ENCODE peak calls at places on chromosomes 2 and 18, in four cellular contexts. L is neural crest cell, D is SK-N-SH, X is fibroblast of lung. Y is an unnamed sample.

GRCh38 chr2:113141451-113141850 is 14.1 kb downstream of the IL1RN start:
- DNase-seq in L (no peak), D (no peak), X (no peak), Y (no peak)

GRCh38 chr2:177051278-177051677 is 161.3 kb upstream of the HNRNPA3 start:
- DNase-seq in L (no peak), D (peak; percentile 37), X (no peak), Y (peak; percentile 72)

GRCh38 chr2:32003791-32004190 is 7.0 kb downstream of the MEMO1 start:
- DNase-seq in L (no peak), D (no peak), X (no peak), Y (no peak)

GRCh38 chr18:46213295-46213694 is 109.1 kb downstream of the HAUS1 start:
- DNase-seq in L (no peak), D (peak; percentile 17), X (no peak), Y (no peak)

GRCh38 chr2:161990741-161991140 is 83.3 kb downstream of the DPP4 start:
- DNase-seq in L (no peak), D (no peak), X (peak; percentile 96), Y (no peak)

GRCh38 chr18:51029378-51029693 is 677 bp upstream of the SMAD4 start:
- DNase-seq in L (no peak), D (no peak), X (no peak), Y (no peak)

GRCh38 chr2:45943231-45944044 is 292.0 kb downstream of the PRKCE start:
- DNase-seq in L (no peak), D (no peak), X (peak; percentile 51), Y (no peak)

GRCh38 chr2:203808041-203808750 is 59.4 kb upstream of the CTLA4 start:
- DNase-seq in L (peak; percentile 33), D (no peak), X (peak; percentile 100), Y (peak; percentile 75)

GRCh38 chr2:218255441-218255840 is 5.4 kb upstream of the GPBAR1 start:
- DNase-seq in L (no peak), D (no peak), X (peak; percentile 67), Y (no peak)

GRCh38 chr2:55140316-55141219 is 90.3 kb upstream of the RTN4 start:
- DNase-seq in L (no peak), D (no peak), X (no peak), Y (no peak)

GRCh38 chr2:110869472-110870446 is 137.4 kb downstream of the ACOXL start:
- DNase-seq in L (no peak), D (peak; percentile 51), X (peak; percentile 72), Y (no peak)

GRCh38 chr2:119482481-119483394 is 41.5 kb downstream of the SCTR start:
- DNase-seq in L (no peak), D (peak; percentile 71), X (no peak), Y (no peak)

GRCh38 chr2:37472959-37473358 is 128.5 kb downstream of the QPCT start:
- DNase-seq in L (no peak), D (no peak), X (peak; percentile 76), Y (no peak)

GRCh38 chr2:25437881-25438662 is 96.3 kb upstream of the DNMT3A start:
- DNase-seq in L (no peak), D (no peak), X (no peak), Y (no peak)

GRCh38 chr2:102839668-102840388 is 78.0 kb downstream of the TMEM182 start:
- DNase-seq in L (peak; percentile 64), D (peak; percentile 40), X (peak; percentile 12), Y (peak; percentile 59)

GRCh38 chr2:147910990-147911473 is 66.2 kb downstream of the ACVR2A start:
- DNase-seq in L (peak; percentile 28), D (no peak), X (peak; percentile 57), Y (peak; percentile 40)

GRCh38 chr18:58541789-58542425 is 87.0 kb downstream of the ALPK2 start:
- DNase-seq in L (no peak), D (no peak), X (peak; percentile 100), Y (no peak)

GRCh38 chr2:650343-651310 is 26.6 kb downstream of the TMEM18 start:
- DNase-seq in L (no peak), D (no peak), X (no peak), Y (no peak)

GRCh38 chr18:59402432-59403090 is 43.5 kb upstream of the LMAN1 start:
- DNase-seq in L (peak; percentile 82), D (peak; percentile 88), X (peak; percentile 61), Y (peak; percentile 94)

GRCh38 chr18:8952796-8953760 is 149.4 kb upstream of the NDUFV2 start:
- DNase-seq in L (no peak), D (no peak), X (peak; percentile 77), Y (no peak)

GRCh38 chr2:9673914-9674481 is 43.2 kb upstream of the YWHAQ start:
- DNase-seq in L (no peak), D (peak; percentile 78), X (peak; percentile 26), Y (peak; percentile 31)

GRCh38 chr2:171210864-171211431 is 50.3 kb upstream of the TLK1 start:
- DNase-seq in L (no peak), D (no peak), X (peak; percentile 6), Y (peak; percentile 23)

GRCh38 chr2:171342014-171342413 is 91.8 kb downstream of the METTL8 start:
- DNase-seq in L (no peak), D (no peak), X (no peak), Y (no peak)

GRCh38 chr2:20167356-20167755 is 57.6 kb downstream of the SDC1 start:
- DNase-seq in L (no peak), D (no peak), X (peak; percentile 44), Y (no peak)

GRCh38 chr18:48306838-48307237 is 102.3 kb downstream of the ZBTB7C start:
- DNase-seq in L (no peak), D (no peak), X (no peak), Y (no peak)

GRCh38 chr2:144943986-144944385 is 424.1 kb upstream of the ZEB2 start:
- DNase-seq in L (no peak), D (no peak), X (peak; percentile 77), Y (no peak)

GRCh38 chr18:28189400-28190239 is 12.7 kb upstream of the CDH2 start:
- DNase-seq in L (peak; percentile 22), D (peak; percentile 25), X (peak; percentile 75), Y (peak; percentile 23)

GRCh38 chr2:73232471-73233153 is 427 bp downstream of the PRADC1 start:
- DNase-seq in L (no peak), D (peak; percentile 48), X (no peak), Y (peak; percentile 35)

GRCh38 chr18:48295586-48296311 is 113.4 kb downstream of the ZBTB7C start:
- DNase-seq in L (no peak), D (peak; percentile 47), X (peak; percentile 6), Y (no peak)

GRCh38 chr18:23384778-23385736 is 68.0 kb upstream of the RIOK3 start:
- DNase-seq in L (no peak), D (no peak), X (no peak), Y (no peak)

GRCh38 chr2:53455094-53455493 is 312.5 kb upstream of the CHAC2 start:
- DNase-seq in L (no peak), D (no peak), X (peak; percentile 29), Y (no peak)

GRCh38 chr2:144324446-144325045 is 195.4 kb downstream of the ZEB2 start:
- DNase-seq in L (no peak), D (no peak), X (peak; percentile 24), Y (no peak)

GRCh38 chr2:218275368-218276072 is 5.2 kb downstream of the PNKD start:
- DNase-seq in L (no peak), D (no peak), X (no peak), Y (no peak)

GRCh38 chr2:20509766-20510490 is 63.1 kb downstream of the RHOB start:
- DNase-seq in L (no peak), D (no peak), X (peak; percentile 72), Y (peak; percentile 66)

GRCh38 chr2:237218756-237219155 is 133.1 kb downstream of the COPS8 start:
- DNase-seq in L (no peak), D (no peak), X (peak; percentile 39), Y (no peak)

Y was measured in SK-N-DZ.